ENCODE peak calls at places on chromosome 9, in eight cellular contexts. B is endothelial cell, Q is hepatocyte, V is GM12878, M is cardiac muscle cell, K is HFFc6, L is fibroblast of the aortic adventitia, A is bronchial epithelial cell. D is an unnamed sample.
A peak's percentile ranks its signal among the peaks of the same experiment; 100 is the strongest.

GRCh38 chr9:110440161-110440560 is 102.5 kb upstream of the TXNDC8 start:
- DNase-seq in B (no peak), Q (no peak), V (no peak), M (no peak), K (peak; percentile 78), L (peak; percentile 92), A (peak; percentile 33), D (no peak)

GRCh38 chr9:132584616-132585560 is 2.5 kb downstream of the BARHL1 start:
- DNase-seq in B (no peak), Q (no peak), V (no peak), M (no peak), K (no peak), L (no peak), A (peak; percentile 22), D (no peak)

GRCh38 chr9:108093773-108094675 is 604.5 kb upstream of the KLF4 start:
- DNase-seq in B (no peak), Q (peak; percentile 66), V (no peak), M (no peak), K (no peak), L (peak; percentile 56), A (peak; percentile 92), D (no peak)

GRCh38 chr9:109923371-109923770 is 143.4 kb downstream of the PALM2AKAP2 start:
- DNase-seq in B (peak; percentile 19), Q (no peak), V (no peak), M (no peak), K (no peak), L (no peak), A (no peak), D (no peak)

GRCh38 chr9:121333950-121334773 is 35.9 kb downstream of the STOM start:
- DNase-seq in B (no peak), Q (no peak), V (no peak), M (no peak), K (no peak), L (no peak), A (no peak), D (no peak)

GRCh38 chr9:34628656-34629491 is at the start of gene ARID3C:
- DNase-seq in B (peak; percentile 41), Q (peak; percentile 74), V (no peak), M (peak; percentile 72), K (no peak), L (no peak), A (no peak), D (peak; percentile 73)

GRCh38 chr9:107710552-107710951 is 221.0 kb upstream of the KLF4 start:
- DNase-seq in B (no peak), Q (no peak), V (no peak), M (no peak), K (no peak), L (no peak), A (peak; percentile 76), D (no peak)

GRCh38 chr9:137302176-137303030 is at the start of gene NRARP:
- DNase-seq in B (peak; percentile 97), Q (peak; percentile 96), V (no peak), M (peak; percentile 95), K (peak; percentile 50), L (peak; percentile 54), A (peak; percentile 42), D (peak; percentile 95)

GRCh38 chr9:81683214-81683613 is 6.1 kb downstream of the TLE1 start:
- DNase-seq in B (no peak), Q (no peak), V (no peak), M (no peak), K (no peak), L (no peak), A (no peak), D (no peak)

GRCh38 chr9:69178583-69179011 is 4.5 kb downstream of the TJP2 start:
- DNase-seq in B (no peak), Q (no peak), V (no peak), M (no peak), K (peak; percentile 46), L (no peak), A (peak; percentile 80), D (no peak)

GRCh38 chr9:110058304-110058953 is 149.5 kb downstream of the C9orf152 start:
- DNase-seq in B (peak; percentile 61), Q (peak; percentile 71), V (no peak), M (peak; percentile 39), K (peak; percentile 36), L (peak; percentile 51), A (peak; percentile 69), D (peak; percentile 33)

GRCh38 chr9:136014147-136014927 is 53.2 kb upstream of the UBAC1 start:
- DNase-seq in B (no peak), Q (no peak), V (no peak), M (no peak), K (no peak), L (no peak), A (no peak), D (no peak)

DNA sequence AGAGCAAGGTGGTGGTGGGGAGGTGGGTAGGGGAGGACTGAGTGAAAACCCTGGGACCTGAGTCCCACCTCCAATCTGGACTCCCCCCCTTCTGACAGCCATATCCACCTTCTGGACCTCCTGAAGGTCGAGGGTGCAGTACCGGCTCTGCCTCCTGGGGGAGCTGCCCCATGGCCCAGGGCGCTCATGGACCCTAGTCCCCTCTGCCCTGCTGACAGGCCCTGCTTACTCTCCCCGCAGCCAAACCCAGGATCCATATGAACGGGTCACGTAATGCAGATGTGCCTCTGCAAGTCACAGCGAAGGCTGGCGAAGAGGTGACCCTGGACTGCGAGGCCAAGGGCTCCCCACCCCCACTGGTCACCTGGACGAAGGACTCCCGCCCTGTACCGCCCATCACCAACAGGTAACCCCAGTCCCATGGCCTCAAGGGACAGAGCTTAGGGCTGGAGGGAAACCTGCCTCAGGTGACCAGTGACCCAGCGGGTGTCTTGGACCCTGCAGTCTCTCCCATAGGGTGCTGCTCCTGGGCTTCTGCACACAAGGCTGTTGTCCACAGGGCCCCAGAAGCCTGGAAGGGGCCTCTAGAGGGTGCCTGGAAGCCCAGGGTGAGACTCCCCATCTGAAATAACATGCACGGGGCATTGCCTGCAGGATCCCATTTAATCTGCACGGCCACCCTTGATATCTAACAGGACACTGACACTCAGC is 61.7 kb downstream of the HMCN2 start:
- DNase-seq in B (peak; percentile 60), Q (no peak), V (no peak), M (peak; percentile 36), K (no peak), L (no peak), A (no peak), D (peak; percentile 57)
- TF ChIP-seq CTCF in B (peak; percentile 48), Q (peak; percentile 14), V (no peak), M (peak; percentile 39), K (peak; percentile 58), L (peak; percentile 30), A (peak; percentile 26), D (peak; percentile 39)

DNA sequence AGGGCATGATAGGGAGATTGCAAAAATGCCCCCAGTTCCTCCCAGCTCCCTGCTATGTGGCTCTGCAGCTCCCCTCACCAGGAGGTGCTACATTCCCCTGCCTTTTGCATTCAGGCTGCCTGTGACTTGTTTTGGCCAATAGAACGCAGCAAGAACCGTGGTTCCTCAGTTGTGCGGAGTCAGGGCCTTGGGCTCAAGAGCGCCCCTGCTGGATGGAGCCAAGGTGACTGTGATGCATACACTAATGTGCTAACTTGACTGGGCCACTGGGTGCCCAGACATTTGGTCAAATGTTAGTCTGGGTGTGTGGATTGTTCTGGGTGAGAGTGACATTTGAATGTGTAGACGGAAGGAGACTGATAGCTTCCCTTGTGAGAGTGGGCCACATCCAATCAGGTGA is 123.3 kb upstream of the MVB12B start:
- DNase-seq in B (no peak), Q (no peak), V (no peak), M (no peak), K (no peak), L (no peak), A (no peak), D (no peak)
- TF ChIP-seq CTCF in B (no peak), Q (no peak), V (no peak), M (peak; percentile 5), K (peak; percentile 55), L (no peak), A (peak; percentile 1), D (no peak)

GRCh38 chr9:126154869-126155268 is 171.8 kb upstream of the MVB12B start:
- DNase-seq in B (no peak), Q (no peak), V (no peak), M (no peak), K (no peak), L (no peak), A (no peak), D (no peak)

GRCh38 chr9:126152622-126153362 is 173.8 kb upstream of the MVB12B start:
- DNase-seq in B (no peak), Q (no peak), V (no peak), M (no peak), K (no peak), L (no peak), A (no peak), D (no peak)

GRCh38 chr9:126151671-126152050 is 175.0 kb upstream of the MVB12B start:
- DNase-seq in B (no peak), Q (no peak), V (no peak), M (no peak), K (no peak), L (no peak), A (peak; percentile 42), D (no peak)

GRCh38 chr9:126154182-126154827 is 172.3 kb upstream of the MVB12B start:
- DNase-seq in B (no peak), Q (no peak), V (no peak), M (no peak), K (no peak), L (no peak), A (no peak), D (no peak)

GRCh38 chr9:126153382-126153781 is 173.2 kb upstream of the MVB12B start:
- DNase-seq in B (no peak), Q (no peak), V (no peak), M (no peak), K (no peak), L (no peak), A (no peak), D (no peak)
- TF ChIP-seq CTCF in B (no peak), Q (no peak), V (no peak), M (no peak), K (no peak), L (no peak), A (no peak), D (no peak)

DNA sequence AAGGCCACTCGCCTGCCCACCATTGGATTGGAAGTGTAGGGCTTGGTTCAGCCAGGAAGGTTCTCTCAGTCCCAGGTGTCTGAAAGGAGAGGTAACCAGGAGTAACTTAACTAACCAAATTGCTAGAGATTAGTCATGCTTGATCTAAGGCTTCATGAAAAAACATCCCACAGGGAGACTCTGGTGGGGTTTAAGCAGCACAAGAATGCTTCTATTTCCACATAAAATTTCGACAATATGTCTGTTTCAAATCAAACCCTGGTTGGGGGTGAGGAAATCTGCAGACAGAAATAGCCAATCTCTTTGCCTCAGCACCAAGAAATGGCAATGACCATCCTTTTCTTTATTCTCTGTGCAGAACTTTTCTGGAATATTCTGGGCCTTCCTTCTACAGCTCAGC is 175.0 kb downstream of the GADD45G start:
- DNase-seq in B (no peak), Q (no peak), V (no peak), M (no peak), K (no peak), L (no peak), A (no peak), D (no peak)
- TF ChIP-seq CTCF in B (no peak), Q (no peak), V (no peak), M (no peak), K (no peak), L (no peak), A (no peak), D (no peak)

DNA sequence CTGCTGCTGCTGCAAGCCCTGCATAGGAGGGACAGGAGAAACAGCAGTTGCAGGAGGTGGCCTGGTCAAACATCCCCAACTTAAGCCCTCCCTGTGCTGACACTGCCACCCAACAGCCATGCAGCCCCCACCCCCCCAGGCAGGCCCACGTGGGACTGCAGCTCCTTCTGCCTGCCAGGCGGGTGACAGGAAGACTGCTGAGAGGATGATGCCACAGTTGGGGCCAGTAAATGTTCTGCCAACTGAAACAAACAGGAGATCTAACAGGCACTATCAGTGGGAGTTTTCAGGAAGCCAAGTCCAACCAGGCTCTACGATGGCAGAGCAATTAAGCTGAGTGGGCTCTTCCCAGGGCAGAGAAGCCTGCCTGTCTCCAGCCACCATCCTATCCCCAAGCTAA is 31.1 kb downstream of the DIRAS2 start:
- DNase-seq in B (no peak), Q (no peak), V (no peak), M (no peak), K (no peak), L (no peak), A (no peak), D (no peak)
- TF ChIP-seq CTCF in B (no peak), Q (no peak), V (no peak), M (no peak), K (no peak), L (no peak), A (no peak), D (no peak)

D was measured in nephron progenitor cell.